ENCODE peak calls at places on chromosome 14, in seven cellular contexts. Y is IMR-90, R is GM23248, W is mesendoderm, N is cardiac muscle cell, M is tibial nerve, F is tibial artery. E is an unnamed sample.
A peak's percentile ranks its signal among the peaks of the same experiment; 100 is the strongest.

GRCh38 chr14:77612011-77612620 is 4.3 kb downstream of the SPTLC2 start:
- DNase-seq in R (peak; percentile 60), N (peak; percentile 62), Y (peak; percentile 71), W (peak; percentile 73), M (no peak), F (no peak), E (no peak)

GRCh38 chr14:105096206-105096875 is 31.1 kb upstream of the GPR132 start:
- DNase-seq in M (no peak), N (no peak), F (peak; percentile 21), R (no peak), Y (no peak), W (no peak), E (no peak)

GRCh38 chr14:104195854-104196253 is 57.5 kb downstream of the KIF26A start:
- DNase-seq in F (no peak), R (no peak), W (no peak), M (no peak), N (no peak), Y (no peak), E (no peak)

GRCh38 chr14:68691031-68691864 is 101.6 kb downstream of the ZFP36L1 start:
- DNase-seq in N (no peak), R (no peak), W (no peak), Y (no peak), M (no peak), F (peak; percentile 54), E (no peak)

GRCh38 chr14:53880761-53881160 is 75.9 kb downstream of the BMP4 start:
- DNase-seq in R (no peak), W (no peak), Y (no peak), M (no peak), N (no peak), F (no peak), E (no peak)

GRCh38 chr14:34911209-34912150 is 36.3 kb upstream of the BAZ1A start:
- DNase-seq in F (no peak), M (no peak), N (peak; percentile 68), Y (peak; percentile 72), R (peak; percentile 64), W (no peak), E (peak; percentile 26)

GRCh38 chr14:71169028-71169427 is 261.8 kb downstream of the PCNX1 start:
- DNase-seq in M (no peak), Y (no peak), F (no peak), W (no peak), R (peak; percentile 9), N (no peak), E (no peak)

GRCh38 chr14:96407980-96408570 is 16.1 kb downstream of the AK7 start:
- DNase-seq in Y (no peak), M (no peak), W (no peak), F (no peak), R (no peak), N (no peak), E (no peak)

GRCh38 chr14:38357557-38357956 is 101.7 kb upstream of the CLEC14A start:
- DNase-seq in N (peak; percentile 91), F (no peak), M (no peak), Y (peak; percentile 92), W (no peak), R (peak; percentile 88), E (no peak)

GRCh38 chr14:95935228-95935822 is 58.7 kb downstream of the TUNAR start:
- DNase-seq in Y (peak; percentile 41), W (peak; percentile 61), N (peak; percentile 37), F (no peak), R (peak; percentile 57), M (no peak), E (no peak)

GRCh38 chr14:67111031-67111430 is 78.2 kb upstream of the GARIN2 start:
- DNase-seq in F (no peak), R (no peak), Y (no peak), M (no peak), W (no peak), N (no peak), E (no peak)

GRCh38 chr14:77832301-77832700 is 32.4 kb downstream of the ADCK1 start:
- DNase-seq in W (no peak), F (no peak), M (no peak), R (no peak), Y (no peak), N (no peak), E (no peak)

GRCh38 chr14:56632192-56632591 is 52.6 kb downstream of the TMEM260 start:
- DNase-seq in Y (no peak), N (no peak), R (no peak), W (no peak), F (no peak), M (no peak), E (no peak)

GRCh38 chr14:88323520-88324199 is 591 bp upstream of the KCNK10 start:
- DNase-seq in N (peak; percentile 31), F (no peak), Y (peak; percentile 1), R (peak; percentile 32), W (peak; percentile 52), M (no peak), E (no peak)

GRCh38 chr14:91149462-91149861 is 35.6 kb downstream of the DGLUCY start:
- DNase-seq in W (no peak), N (peak; percentile 98), M (peak; percentile 20), F (peak; percentile 79), R (peak; percentile 97), Y (peak; percentile 100), E (peak; percentile 69)

GRCh38 chr14:51453869-51454268 is 197.8 kb upstream of the FRMD6 start:
- DNase-seq in F (no peak), Y (no peak), R (peak; percentile 24), M (no peak), W (no peak), N (no peak), E (no peak)

GRCh38 chr14:26820578-26820977 is 222.7 kb upstream of the NOVA1 start:
- DNase-seq in R (no peak), N (no peak), M (no peak), F (no peak), W (no peak), Y (no peak), E (no peak)

GRCh38 chr14:102568115-102568614 is 24.3 kb upstream of the RCOR1 start:
- DNase-seq in W (peak; percentile 91), R (no peak), N (no peak), F (no peak), M (no peak), Y (no peak), E (no peak)

GRCh38 chr14:20632831-20633771 is 8.4 kb downstream of the OR6S1 start:
- DNase-seq in W (peak; percentile 99), R (peak; percentile 83), M (no peak), F (no peak), Y (peak; percentile 85), N (peak; percentile 76), E (peak; percentile 50)

GRCh38 chr14:51593397-51593796 is 58.3 kb upstream of the FRMD6 start:
- DNase-seq in R (no peak), M (no peak), Y (no peak), N (peak; percentile 55), F (no peak), W (no peak), E (no peak)

GRCh38 chr14:106185837-106186233 is 659.5 kb downstream of the TMEM121 start:
- DNase-seq in W (no peak), M (no peak), Y (no peak), R (no peak), N (no peak), F (no peak), E (no peak)

GRCh38 chr14:57189070-57189469 is 79.6 kb downstream of the EXOC5 start:
- DNase-seq in N (peak; percentile 45), W (peak; percentile 14), M (no peak), Y (peak; percentile 11), F (no peak), R (peak; percentile 45), E (no peak)

GRCh38 chr14:52961060-52961639 is 10.3 kb upstream of the FERMT2 start:
- DNase-seq in Y (peak; percentile 68), M (no peak), F (peak; percentile 66), R (peak; percentile 72), W (peak; percentile 91), N (peak; percentile 79), E (peak; percentile 47)

GRCh38 chr14:61571931-61572330 is 123.4 kb upstream of the HIF1A start:
- DNase-seq in Y (no peak), N (peak; percentile 50), W (no peak), M (no peak), F (no peak), R (no peak), E (no peak)

GRCh38 chr14:59688224-59689170 is 111.9 kb upstream of the CCDC175 start:
- DNase-seq in F (peak; percentile 77), N (peak; percentile 75), R (peak; percentile 69), M (no peak), Y (peak; percentile 53), W (peak; percentile 84), E (peak; percentile 18)

GRCh38 chr14:47676301-47676617 is 854 bp upstream of the MDGA2 start:
- DNase-seq in N (no peak), R (no peak), Y (no peak), W (no peak), F (no peak), M (no peak), E (no peak)

GRCh38 chr14:47675239-47675488 is 241 bp downstream of the MDGA2 start:
- DNase-seq in W (no peak), R (no peak), M (no peak), Y (no peak), N (no peak), F (no peak), E (no peak)

GRCh38 chr14:47674546-47675238 is 713 bp downstream of the MDGA2 start:
- DNase-seq in R (no peak), Y (no peak), M (no peak), W (peak; percentile 55), N (no peak), F (no peak), E (no peak)

GRCh38 chr14:47674148-47674545 is 1.3 kb downstream of the MDGA2 start:
- DNase-seq in R (no peak), N (no peak), W (peak; percentile 42), Y (no peak), M (no peak), F (no peak), E (no peak)

GRCh38 chr14:47675489-47676300 is at the start of gene MDGA2:
- DNase-seq in R (peak; percentile 29), M (no peak), F (no peak), W (peak; percentile 77), Y (no peak), N (peak; percentile 21), E (no peak)
- H3K4me1 ChIP-seq in R (no peaks in the 10 kb centered on the region), M (no peaks in the 10 kb centered on the region), F (peaks cover 11% of the 10 kb centered on the region), W (no peaks in the 10 kb centered on the region), Y (no peaks in the 10 kb centered on the region), N (no peaks in the 10 kb centered on the region), E (no peaks in the 10 kb centered on the region)

DNA sequence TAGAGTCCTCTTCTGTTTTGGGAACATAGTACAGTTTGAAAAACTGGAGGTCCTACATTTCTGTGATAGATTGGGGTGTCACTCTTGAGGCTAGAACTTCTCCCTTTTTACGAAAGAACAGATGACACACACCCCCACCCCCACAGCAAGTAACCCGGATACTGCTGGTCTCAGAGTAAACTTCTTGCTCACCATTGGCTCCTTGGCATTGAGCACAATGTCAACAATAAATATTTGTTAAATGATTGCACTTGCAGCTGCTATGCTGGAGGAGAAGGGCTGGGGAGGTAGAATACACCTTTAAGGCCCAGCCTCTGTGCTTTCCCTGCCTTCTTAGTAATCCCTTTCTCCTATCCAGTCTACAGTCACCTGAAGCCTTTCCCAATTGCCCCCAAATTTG is 149.8 kb downstream of the TGFB3 start:
- DNase-seq in W (no peak), N (no peak), Y (peak; percentile 59), M (no peak), F (no peak), R (peak; percentile 71), E (no peak)
- H3K27ac ChIP-seq in W (no peak overlapping the region), N (no peak overlapping the region), Y (no peak overlapping the region), M (no peak overlapping the region), F (no peak overlapping the region), R (peak overlapping the region; percentile 68), E (no peak overlapping the region)

GRCh38 chr14:63050694-63051093 is 5.4 kb upstream of the KCNH5 start:
- DNase-seq in M (no peak), R (no peak), W (no peak), N (no peak), Y (no peak), F (no peak), E (no peak)
- H3K27me3 ChIP-seq in M (no peaks in the 10 kb centered on the region), R (peaks cover 26% of the 10 kb centered on the region), W (peaks cover 3% of the 10 kb centered on the region), N (peaks cover 54% of the 10 kb centered on the region), Y (peaks cover 27% of the 10 kb centered on the region), F (peaks cover 23% of the 10 kb centered on the region), E (peaks cover 4% of the 10 kb centered on the region)

GRCh38 chr14:99563749-99564129 is 40.3 kb downstream of the CCDC85C start:
- DNase-seq in Y (no peak), N (no peak), M (no peak), F (no peak), W (no peak), R (no peak), E (no peak)
- H3K4me1 ChIP-seq in Y (peaks cover 40% of the 10 kb centered on the region), N (peaks cover 60% of the 10 kb centered on the region), M (no peaks in the 10 kb centered on the region), F (peaks cover 29% of the 10 kb centered on the region), W (no peaks in the 10 kb centered on the region), R (no peaks in the 10 kb centered on the region), E (peaks cover 53% of the 10 kb centered on the region)